ENCODE peak calls at places on chromosomes 1 and 21, in four cellular contexts. U, W, F and A are unnamed samples.

GRCh38 chr1:154993572-154994268 is at the start of gene LENEP:
- DNase-seq in U (no peak), W (no peak), F (no peak), A (no peak)

GRCh38 chr1:6124746-6125365 is 55.3 kb downstream of the CHD5 start:
- DNase-seq in U (peak), W (no peak), F (no peak), A (no peak)

GRCh38 chr1:173016409-173016808 is 34.3 kb downstream of the TNFSF18 start:
- DNase-seq in U (no peak), W (no peak), F (no peak), A (no peak)

GRCh38 chr1:39866767-39867166 is 16.5 kb downstream of the TRIT1 start:
- DNase-seq in U (no peak), W (peak), F (no peak), A (no peak)

GRCh38 chr1:113266788-113267187 is 123.5 kb upstream of the MAGI3 start:
- DNase-seq in U (no peak), W (no peak), F (no peak), A (no peak)

GRCh38 chr1:99180343-99180808 is 83.9 kb upstream of the PLPPR4 start:
- DNase-seq in U (peak), W (peak), F (peak), A (peak)

GRCh38 chr1:9194024-9194423 is 40.5 kb upstream of the H6PD start:
- DNase-seq in U (no peak), W (no peak), F (no peak), A (no peak)

GRCh38 chr1:2046225-2046917 is 3.8 kb upstream of the PRKCZ start:
- DNase-seq in U (peak), W (peak), F (peak), A (peak)

GRCh38 chr1:55446351-55446750 is 231.2 kb upstream of the USP24 start:
- DNase-seq in U (no peak), W (peak), F (no peak), A (no peak)

GRCh38 chr1:201222125-201222524 is 31.5 kb downstream of the IGFN1 start:
- DNase-seq in U (no peak), W (no peak), F (no peak), A (peak)

GRCh38 chr1:151533870-151534269 is 6.2 kb upstream of the TUFT1 start:
- DNase-seq in U (no peak), W (no peak), F (no peak), A (no peak)

GRCh38 chr1:5514519-5515183 is 477.6 kb downstream of the NPHP4 start:
- DNase-seq in U (peak), W (peak), F (peak), A (peak)

GRCh38 chr1:68384872-68385390 is 64.8 kb downstream of the RPE65 start:
- DNase-seq in U (no peak), W (no peak), F (no peak), A (no peak)

GRCh38 chr1:64242895-64243756 is 39.7 kb downstream of the UBE2U start:
- DNase-seq in U (no peak), W (peak), F (peak), A (no peak)

GRCh38 chr21:44932366-44933181 is 7.3 kb upstream of the SLX9 start:
- DNase-seq in U (no peak), W (peak), F (peak), A (no peak)

GRCh38 chr1:225454733-225455132 is 26.9 kb upstream of the LBR start:
- DNase-seq in U (no peak), W (peak), F (no peak), A (no peak)

GRCh38 chr1:4054957-4055676 is 155.0 kb upstream of the C1orf174 start:
- DNase-seq in U (no peak), W (no peak), F (no peak), A (no peak)

GRCh38 chr1:224616761-224617409 is 768 bp downstream of the CNIH3 start:
- DNase-seq in U (peak), W (peak), F (no peak), A (peak)

GRCh38 chr1:103180660-103181059 is 72.3 kb upstream of the COL11A1 start:
- DNase-seq in U (no peak), W (peak), F (no peak), A (no peak)

GRCh38 chr1:167447521-167448136 is 70.7 kb downstream of the CD247 start:
- DNase-seq in U (no peak), W (no peak), F (peak), A (peak)

GRCh38 chr1:169309178-169310166 is 58.1 kb downstream of the NME7 start:
- DNase-seq in U (no peak), W (no peak), F (peak), A (no peak)

GRCh38 chr1:31576201-31576669 is at the start of gene TINAGL1:
- DNase-seq in U (peak), W (no peak), F (no peak), A (peak)

GRCh38 chr1:77874804-77875445 is 13.5 kb upstream of the NEXN start:
- DNase-seq in U (no peak), W (peak), F (no peak), A (no peak)

GRCh38 chr1:27522148-27522859 is 32.3 kb upstream of the WASF2 start:
- DNase-seq in U (no peak), W (peak), F (no peak), A (no peak)

GRCh38 chr1:221166559-221167318 is 287.5 kb downstream of the HLX start:
- DNase-seq in U (no peak), W (no peak), F (peak), A (no peak)

GRCh38 chr1:40421694-40422384 is 28.4 kb upstream of the ZFP69B start:
- DNase-seq in U (no peak), W (no peak), F (no peak), A (no peak)

GRCh38 chr1:77076759-77077158 is 142.5 kb downstream of the PIGK start:
- DNase-seq in U (no peak), W (no peak), F (no peak), A (no peak)

GRCh38 chr1:87600848-87601247 is 272.2 kb downstream of the LMO4 start:
- DNase-seq in U (no peak), W (no peak), F (no peak), A (no peak)

GRCh38 chr1:1901641-1902294 is 10.9 kb upstream of the GNB1 start:
- DNase-seq in U (no peak), W (no peak), F (no peak), A (peak)

GRCh38 chr21:27406297-27407009 is 439.6 kb upstream of the ADAMTS5 start:
- DNase-seq in U (no peak), W (peak), F (no peak), A (no peak)

GRCh38 chr21:39046236-39046911 is 136.9 kb downstream of the PSMG1 start:
- DNase-seq in U (no peak), W (no peak), F (no peak), A (no peak)

GRCh38 chr1:169105434-169106094 is 926 bp upstream of the ATP1B1 start:
- DNase-seq in U (peak), W (peak), F (peak), A (peak)

GRCh38 chr1:231931846-231932454 is 305.4 kb downstream of the DISC1 start:
- DNase-seq in U (peak), W (no peak), F (peak), A (peak)